ENCODE peak calls at places on chromosomes 13 and 19, in nine cellular contexts. X is colonic mucosa, N is A549, M is GM13977, J is epithelial cell of esophagus, Q is endothelial cell of umbilical vein, Y is K562, U is DND-41, O is keratinocyte. Z is an unnamed sample.

GRCh38 chr13:41587490-41587889 is 130.1 kb downstream of the RGCC start:
- DNase-seq in N (peak; percentile 16), U (no peak), M (no peak), Y (no peak), O (no peak), Q (no peak), J (no peak), X (no peak), Z (no peak)

GRCh38 chr19:36136975-36137686 is 2.7 kb upstream of the CAPNS1 start:
- DNase-seq in O (no peak), Y (no peak), Q (peak; percentile 70), X (peak; percentile 84), U (no peak), N (peak; percentile 95), J (peak; percentile 98), M (no peak), Z (no peak)

GRCh38 chr13:102651392-102651791 is 43.5 kb downstream of the METTL21C start:
- DNase-seq in Q (peak; percentile 75), M (no peak), X (no peak), Y (no peak), O (no peak), U (no peak), N (no peak), J (peak; percentile 20), Z (no peak)

GRCh38 chr19:4929186-4929585 is 19.9 kb downstream of the UHRF1 start:
- DNase-seq in M (no peak), X (no peak), Q (no peak), J (no peak), O (no peak), U (no peak), Y (no peak), N (no peak), Z (no peak)

GRCh38 chr13:86006317-86006716 is 207.1 kb upstream of the SLITRK6 start:
- DNase-seq in Y (no peak), X (no peak), N (no peak), J (no peak), O (no peak), Q (no peak), M (no peak), U (no peak), Z (no peak)

GRCh38 chr19:4051175-4052101 is 15.3 kb downstream of the ZBTB7A start:
- DNase-seq in O (no peak), U (no peak), J (peak; percentile 88), Q (no peak), N (peak; percentile 39), Y (no peak), X (peak; percentile 33), M (no peak), Z (no peak)

GRCh38 chr13:107585466-107585865 is 629.9 kb downstream of the LIG4 start:
- DNase-seq in Y (no peak), J (no peak), U (no peak), X (no peak), N (no peak), Q (peak; percentile 78), M (no peak), O (no peak), Z (no peak)

GRCh38 chr19:2469102-2469914 is 6.6 kb upstream of the GADD45B start:
- DNase-seq in M (no peak), U (peak; percentile 39), Q (peak; percentile 39), O (peak; percentile 42), N (peak; percentile 88), Y (peak; percentile 57), X (no peak), J (peak; percentile 86), Z (no peak)

GRCh38 chr19:13763300-13763699 is 1.0 kb upstream of the MRI1 start:
- DNase-seq in O (no peak), Q (no peak), X (no peak), U (no peak), J (no peak), M (peak; percentile 44), N (no peak), Y (no peak), Z (no peak)

GRCh38 chr19:13764101-13764807 is at the start of gene MRI1:
- DNase-seq in X (peak; percentile 83), M (peak; percentile 94), N (peak; percentile 40), J (peak; percentile 67), Y (peak; percentile 92), Q (peak; percentile 70), U (peak; percentile 84), O (no peak), Z (no peak)

GRCh38 chr19:13758795-13759194 is 5.5 kb upstream of the MRI1 start:
- DNase-seq in M (no peak), X (no peak), N (no peak), Y (no peak), U (no peak), Q (no peak), J (no peak), O (no peak), Z (no peak)

GRCh38 chr19:13762635-13763235 is 1.6 kb upstream of the MRI1 start:
- DNase-seq in Q (no peak), U (no peak), N (no peak), M (no peak), Y (no peak), X (no peak), J (no peak), O (no peak), Z (no peak)

GRCh38 chr19:13761423-13761822 is 2.9 kb upstream of the MRI1 start:
- DNase-seq in N (no peak), O (no peak), J (no peak), M (no peak), Q (no peak), X (no peak), Y (no peak), U (no peak), Z (no peak)
- TF ChIP-seq CTCF in N (no peak), O (no peak), J (no peak), M (no peak), Q (peak; percentile 17), X (no peak), Y (no peak), U (no peak), Z (peak; percentile 17)

GRCh38 chr19:46953955-46954501 is 65.6 kb upstream of the NPAS1 start:
- DNase-seq in M (no peak), N (no peak), J (no peak), U (no peak), O (no peak), Y (no peak), X (no peak), Q (no peak), Z (no peak)

GRCh38 chr19:46955114-46955812 is 64.4 kb upstream of the NPAS1 start:
- DNase-seq in Q (peak; percentile 75), O (no peak), U (peak; percentile 43), M (no peak), J (no peak), N (no peak), Y (peak; percentile 45), X (no peak), Z (no peak)

GRCh38 chr19:46954502-46955004 is 65.1 kb upstream of the NPAS1 start:
- DNase-seq in U (no peak), M (no peak), J (no peak), X (no peak), Y (no peak), O (no peak), Q (no peak), N (no peak), Z (no peak)

GRCh38 chr19:46958542-46958941 is 61.1 kb upstream of the NPAS1 start:
- DNase-seq in N (no peak), Q (peak; percentile 68), X (no peak), M (no peak), J (no peak), U (no peak), O (no peak), Y (no peak), Z (no peak)

DNA sequence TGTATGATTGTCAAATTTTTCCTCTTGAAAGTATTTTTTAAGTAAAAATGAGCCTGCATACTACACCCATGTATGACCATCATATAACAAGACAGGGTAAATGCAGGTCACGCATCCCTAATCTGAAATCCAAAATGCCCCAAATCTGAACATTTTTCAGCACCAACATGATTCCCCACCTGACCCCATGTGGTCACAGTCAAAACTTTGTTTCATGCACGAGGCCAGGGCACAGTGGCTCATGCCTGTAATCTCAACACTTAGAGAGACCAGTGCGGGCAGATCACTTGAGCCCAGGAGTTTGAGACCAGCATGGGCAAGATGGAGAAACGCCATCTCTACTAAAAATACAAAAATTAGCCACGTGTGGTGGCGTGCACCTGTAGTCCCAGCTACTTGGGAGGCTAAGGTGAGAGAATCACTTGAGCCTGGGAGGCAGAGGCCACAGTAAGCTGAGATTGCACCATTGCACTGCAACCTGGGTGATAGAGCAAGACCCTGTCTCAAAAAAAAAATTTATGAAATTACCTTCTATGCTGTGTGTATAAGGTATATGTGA is 63.7 kb upstream of the NPAS1 start:
- DNase-seq in O (no peak), M (no peak), N (no peak), Q (no peak), Y (no peak), J (no peak), U (peak; percentile 14), X (no peak), Z (no peak)
- TF ChIP-seq CTCF in O (no peak), M (no peak), N (no peak), Q (no peak), Y (no peak), J (no peak), U (no peak), X (no peak), Z (no peak)

GRCh38 chr19:52566121-52566520 is 4.0 kb upstream of the ZNF701 start:
- DNase-seq in N (no peak), U (no peak), Q (no peak), X (no peak), M (no peak), J (peak; percentile 49), Y (no peak), O (no peak), Z (no peak)

GRCh38 chr19:52566588-52566987 is 3.5 kb upstream of the ZNF701 start:
- DNase-seq in Y (no peak), U (no peak), J (peak; percentile 90), O (peak; percentile 17), N (peak; percentile 5), M (no peak), X (no peak), Q (peak; percentile 18), Z (no peak)

GRCh38 chr19:52567921-52568320 is 2.2 kb upstream of the ZNF701 start:
- DNase-seq in U (no peak), X (no peak), Y (no peak), N (no peak), M (no peak), J (peak; percentile 13), Q (no peak), O (no peak), Z (no peak)

GRCh38 chr19:52570005-52570861 is at the start of gene ZNF701:
- DNase-seq in N (peak; percentile 28), Y (peak; percentile 93), O (peak; percentile 53), U (peak; percentile 97), J (peak; percentile 93), M (peak; percentile 89), X (peak; percentile 97), Q (peak; percentile 95), Z (peak; percentile 99)
- TF ChIP-seq CTCF in N (no peak), Y (peak; percentile 16), O (no peak), U (peak; percentile 33), J (no peak), M (no peak), X (no peak), Q (peak; percentile 18), Z (peak; percentile 46)

DNA sequence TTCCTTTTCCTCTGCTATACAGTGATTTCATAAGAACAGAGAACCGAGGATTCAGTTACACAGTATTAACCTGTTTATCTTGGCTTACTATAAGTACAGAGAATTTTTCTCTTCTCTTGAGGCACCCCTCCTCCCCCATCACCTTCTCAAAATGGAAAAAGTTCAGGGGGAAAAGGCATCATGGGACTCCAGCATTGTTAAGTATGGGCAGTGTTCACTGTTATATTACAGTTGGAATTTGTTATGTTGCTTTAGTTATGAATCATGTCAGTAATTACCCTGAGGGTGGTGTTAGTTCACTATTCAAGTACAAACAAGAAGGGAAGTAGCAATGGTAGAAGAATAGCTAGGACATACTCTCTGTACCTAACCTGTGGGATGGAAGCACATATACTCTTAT is 12.1 kb downstream of the LPAR6 start:
- DNase-seq in X (no peak), U (no peak), J (peak; percentile 95), M (no peak), O (peak; percentile 65), Q (peak; percentile 96), N (peak; percentile 47), Y (no peak), Z (no peak)
- TF ChIP-seq CTCF in X (no peak), U (peak; percentile 65), J (no peak), M (no peak), O (no peak), Q (no peak), N (no peak), Y (no peak), Z (no peak)

Z was measured in osteocyte.